ENCODE peak calls at places on chromosomes 7 and 10, in nine cellular contexts. I is WERI-Rb-1; W is HT-29; T is lower lobe of right lung; H is NCI-H460; Z is HCT116; J is NCI-H2081; U is HS-27A; Q is stimulated activated CD8-positive, alpha-beta memory T cell treated with anti-CD3 and anti-CD28 coated beads, Interleukin-2, amount 100 ng/mL, for 48 hours. O is an unnamed sample.

GRCh38 chr10:111646021-111646420 is 537.5 kb downstream of the GPAM start:
- DNase-seq in U (no peak), J (no peak), Z (no peak), Q (no peak), W (no peak), T (no peak), H (no peak), I (no peak), O (no peak)

GRCh38 chr7:32890553-32891045 is 961 bp downstream of the KBTBD2 start:
- DNase-seq in Z (peak), W (peak), U (no peak), J (peak), I (no peak), H (peak), T (no peak), Q (no peak), O (peak)

GRCh38 chr10:125460326-125460725 is 222.6 kb downstream of the TEX36 start:
- DNase-seq in W (no peak), I (no peak), Z (no peak), Q (no peak), J (no peak), U (no peak), T (no peak), H (no peak), O (no peak)

GRCh38 chr7:1642291-1642728 is 27.8 kb upstream of the ELFN1 start:
- DNase-seq in Q (no peak), I (no peak), J (no peak), W (no peak), T (peak), U (no peak), H (no peak), Z (no peak), O (no peak)

GRCh38 chr7:116353614-116354013 is 143.3 kb downstream of the TES start:
- DNase-seq in T (no peak), I (no peak), Q (no peak), Z (no peak), U (no peak), H (peak), W (peak), J (no peak), O (no peak)

GRCh38 chr7:70347463-70347855 is 749.2 kb downstream of the AUTS2 start:
- DNase-seq in Z (no peak), I (no peak), U (no peak), J (no peak), W (no peak), Q (no peak), T (no peak), H (no peak), O (no peak)

GRCh38 chr7:90720970-90721768 is 125.0 kb downstream of the CDK14 start:
- DNase-seq in H (no peak), I (no peak), Q (no peak), J (peak), T (no peak), U (peak), Z (no peak), W (peak), O (peak)

GRCh38 chr7:107551936-107552335 is 11.8 kb downstream of the COG5 start:
- DNase-seq in W (no peak), U (no peak), Q (no peak), T (no peak), H (no peak), I (no peak), Z (no peak), J (no peak), O (no peak)

GRCh38 chr7:46633200-46633599 is 712.1 kb upstream of the IGFBP3 start:
- DNase-seq in T (no peak), J (no peak), U (no peak), H (no peak), I (no peak), W (no peak), Q (no peak), Z (no peak), O (no peak)

GRCh38 chr10:35422236-35422635 is 85.9 kb downstream of the CCNY start:
- DNase-seq in U (no peak), I (peak), W (no peak), T (no peak), J (no peak), H (no peak), Z (no peak), Q (no peak), O (no peak)

GRCh38 chr10:75061709-75062108 is 49.7 kb upstream of the SAMD8 start:
- DNase-seq in I (no peak), W (no peak), Q (no peak), H (no peak), U (no peak), J (no peak), T (no peak), Z (no peak), O (no peak)

GRCh38 chr7:35253182-35253679 is 669 bp downstream of the TBX20 start:
- DNase-seq in J (no peak), W (no peak), Z (no peak), H (no peak), Q (no peak), U (no peak), I (no peak), T (no peak), O (no peak)

GRCh38 chr7:74206589-74207120 is 3.2 kb upstream of the LAT2 start:
- DNase-seq in Z (peak), Q (peak), T (peak), J (peak), U (no peak), H (peak), I (peak), W (peak), O (peak)

GRCh38 chr7:134741901-134742635 is 37.4 kb upstream of the CALD1 start:
- DNase-seq in T (no peak), H (no peak), I (no peak), Z (no peak), J (no peak), U (peak), Q (no peak), W (no peak), O (peak)

GRCh38 chr10:52703451-52703850 is 69.1 kb downstream of the MBL2 start:
- DNase-seq in T (no peak), J (no peak), Q (no peak), Z (no peak), U (no peak), I (no peak), H (no peak), W (no peak), O (no peak)

GRCh38 chr10:88804083-88804812 is 1.7 kb downstream of the LIPM start:
- DNase-seq in U (no peak), Z (no peak), T (no peak), I (no peak), J (no peak), H (no peak), Q (no peak), W (no peak), O (no peak)

GRCh38 chr10:52772623-52773022 is at the start of gene MBL2:
- DNase-seq in Q (no peak), H (no peak), J (no peak), Z (no peak), U (no peak), I (no peak), W (no peak), T (no peak), O (no peak)

GRCh38 chr10:27525819-27526218 is 21.7 kb downstream of the RAB18 start:
- DNase-seq in Z (no peak), U (no peak), Q (no peak), W (no peak), H (no peak), J (no peak), I (no peak), T (no peak), O (no peak)

GRCh38 chr10:844552-844951 is 87.0 kb downstream of the LARP4B start:
- DNase-seq in U (peak), Z (no peak), T (no peak), W (no peak), I (no peak), Q (peak), H (no peak), J (no peak), O (peak)

GRCh38 chr7:30900053-30900452 is 11.6 kb upstream of the AQP1 start:
- DNase-seq in W (no peak), H (no peak), T (no peak), I (no peak), U (no peak), Q (no peak), J (no peak), Z (no peak), O (no peak)

GRCh38 chr7:10930551-10930950 is 43.1 kb upstream of the PHF14 start:
- DNase-seq in U (no peak), W (no peak), H (no peak), J (no peak), Z (no peak), I (peak), Q (no peak), T (no peak), O (no peak)

GRCh38 chr10:118763202-118763988 is 8.6 kb upstream of the CACUL1 start:
- DNase-seq in Z (no peak), U (no peak), W (no peak), I (no peak), J (no peak), H (peak), T (no peak), Q (no peak), O (no peak)

GRCh38 chr7:154591544-154591943 is 411.4 kb downstream of the PAXIP1 start:
- DNase-seq in J (peak), U (no peak), H (no peak), Z (no peak), T (no peak), Q (no peak), I (no peak), W (no peak), O (no peak)